ENCODE peak calls at places on chromosome 18, in five cellular contexts. U is GM04504, O is GM12865, M is PC-3, E is foreskin keratinocyte. L is an unnamed sample.

GRCh38 chr18:62325806-62326645 is 916 bp downstream of the TNFRSF11A start:
- DNase-seq in M (peak), O (peak), U (no peak), E (no peak), L (no peak)

GRCh38 chr18:7572837-7573236 is 5.7 kb downstream of the PTPRM start:
- DNase-seq in O (peak), U (no peak), M (peak), E (no peak), L (no peak)

GRCh38 chr18:12422936-12423335 is 15.2 kb downstream of the PRELID3A start:
- DNase-seq in O (peak), U (no peak), M (peak), E (no peak), L (no peak)

GRCh38 chr18:7789853-7790552 is 222.9 kb downstream of the PTPRM start:
- DNase-seq in O (no peak), M (peak), E (peak), U (peak), L (no peak)

GRCh38 chr18:2173464-2173863 is 397.8 kb downstream of the METTL4 start:
- DNase-seq in U (peak), O (no peak), E (no peak), M (peak), L (peak)

GRCh38 chr18:63112681-63113080 is 206.9 kb downstream of the BCL2 start:
- DNase-seq in E (no peak), U (no peak), M (no peak), O (no peak), L (no peak)

GRCh38 chr18:37156330-37156942 is 327.5 kb downstream of the KIAA1328 start:
- DNase-seq in M (no peak), E (no peak), U (no peak), O (no peak), L (no peak)

GRCh38 chr18:58996131-58996632 is 131.5 kb downstream of the ZNF532 start:
- DNase-seq in M (peak), E (peak), U (peak), O (no peak), L (no peak)

GRCh38 chr18:12449040-12449814 is 41.5 kb downstream of the PRELID3A start:
- DNase-seq in E (no peak), M (no peak), U (no peak), O (no peak), L (no peak)

GRCh38 chr18:53943463-53943862 is 281.0 kb downstream of the MBD2 start:
- DNase-seq in U (no peak), E (no peak), M (no peak), O (no peak), L (no peak)

GRCh38 chr18:62484941-62485340 is 37.9 kb upstream of the ZCCHC2 start:
- DNase-seq in O (no peak), U (no peak), M (no peak), E (no peak), L (no peak)

GRCh38 chr18:21769206-21769605 is 28.6 kb downstream of the MIB1 start:
- DNase-seq in M (no peak), O (no peak), U (peak), E (no peak), L (no peak)

GRCh38 chr18:12377556-12378553 is 828 bp upstream of the AFG3L2 start:
- DNase-seq in M (no peak), U (no peak), O (no peak), E (no peak), L (no peak)

L was measured in body of pancreas.